ENCODE peak calls at places on chromosome 21, in six cellular contexts. One of them, this sample, is unnamed.

GRCh38 chr21:34877485-34878128 is 171.5 kb downstream of the RUNX1 start:
- DNase-seq in midbrain: no peak
- DNase-seq in activated T-helper 1 cell treated with anti-CD3 and anti-CD28 coated beads, Interleukin-12 subunit alpha, Interleukin-12 subunit beta, Interleukin-2, Interleukin-4 antibody, amounts not matched to agents 30 ng/mL and 10 ng/mL and 1 ng/mL, durations not matched to agents 14 hours and 24 hours and 36 hours: no peak
- DNase-seq in ACHN: no peak
- DNase-seq in EH: no peak
- DNase-seq in MG63: no peak
- DNase-seq in this sample: no peak

GRCh38 chr21:41783476-41784150 is 16.8 kb upstream of the RIPK4 start:
- DNase-seq in EH: peak; percentile 93
- DNase-seq in ACHN: no peak
- DNase-seq in activated T-helper 1 cell treated with anti-CD3 and anti-CD28 coated beads, Interleukin-12 subunit alpha, Interleukin-12 subunit beta, Interleukin-2, Interleukin-4 antibody, amounts not matched to agents 30 ng/mL and 10 ng/mL and 1 ng/mL, durations not matched to agents 14 hours and 24 hours and 36 hours: no peak
- DNase-seq in midbrain: no peak
- DNase-seq in MG63: no peak
- DNase-seq in this sample: no peak

GRCh38 chr21:45406801-45407628 is 2.0 kb downstream of the COL18A1 start:
- DNase-seq in midbrain: no peak
- DNase-seq in ACHN: peak; percentile 12
- DNase-seq in EH: peak; percentile 50
- DNase-seq in MG63: no peak
- DNase-seq in activated T-helper 1 cell treated with anti-CD3 and anti-CD28 coated beads, Interleukin-12 subunit alpha, Interleukin-12 subunit beta, Interleukin-2, Interleukin-4 antibody, amounts not matched to agents 30 ng/mL and 10 ng/mL and 1 ng/mL, durations not matched to agents 14 hours and 24 hours and 36 hours: no peak
- DNase-seq in this sample: no peak

GRCh38 chr21:22250355-22250754 is 1252.1 kb downstream of the NCAM2 start:
- DNase-seq in MG63: no peak
- DNase-seq in EH: no peak
- DNase-seq in activated T-helper 1 cell treated with anti-CD3 and anti-CD28 coated beads, Interleukin-12 subunit alpha, Interleukin-12 subunit beta, Interleukin-2, Interleukin-4 antibody, amounts not matched to agents 30 ng/mL and 10 ng/mL and 1 ng/mL, durations not matched to agents 14 hours and 24 hours and 36 hours: no peak
- DNase-seq in midbrain: no peak
- DNase-seq in ACHN: no peak
- DNase-seq in this sample: no peak

GRCh38 chr21:28801906-28802305 is 190.8 kb downstream of the LTN1 start:
- DNase-seq in midbrain: no peak
- DNase-seq in activated T-helper 1 cell treated with anti-CD3 and anti-CD28 coated beads, Interleukin-12 subunit alpha, Interleukin-12 subunit beta, Interleukin-2, Interleukin-4 antibody, amounts not matched to agents 30 ng/mL and 10 ng/mL and 1 ng/mL, durations not matched to agents 14 hours and 24 hours and 36 hours: no peak
- DNase-seq in MG63: no peak
- DNase-seq in EH: peak; percentile 44
- DNase-seq in ACHN: no peak
- DNase-seq in this sample: no peak

GRCh38 chr21:42432695-42433094 is 29.0 kb downstream of the UBASH3A start:
- DNase-seq in midbrain: no peak
- DNase-seq in activated T-helper 1 cell treated with anti-CD3 and anti-CD28 coated beads, Interleukin-12 subunit alpha, Interleukin-12 subunit beta, Interleukin-2, Interleukin-4 antibody, amounts not matched to agents 30 ng/mL and 10 ng/mL and 1 ng/mL, durations not matched to agents 14 hours and 24 hours and 36 hours: no peak
- DNase-seq in ACHN: no peak
- DNase-seq in MG63: no peak
- DNase-seq in EH: no peak
- DNase-seq in this sample: no peak

GRCh38 chr21:31888936-31889371 is 16.1 kb downstream of the HUNK start:
- DNase-seq in activated T-helper 1 cell treated with anti-CD3 and anti-CD28 coated beads, Interleukin-12 subunit alpha, Interleukin-12 subunit beta, Interleukin-2, Interleukin-4 antibody, amounts not matched to agents 30 ng/mL and 10 ng/mL and 1 ng/mL, durations not matched to agents 14 hours and 24 hours and 36 hours: no peak
- DNase-seq in MG63: no peak
- DNase-seq in midbrain: no peak
- DNase-seq in EH: peak; percentile 56
- DNase-seq in ACHN: peak; percentile 34
- DNase-seq in this sample: no peak

GRCh38 chr21:39316729-39317128 is 3.3 kb upstream of the BRWD1 start:
- DNase-seq in ACHN: no peak
- DNase-seq in midbrain: no peak
- DNase-seq in EH: no peak
- DNase-seq in activated T-helper 1 cell treated with anti-CD3 and anti-CD28 coated beads, Interleukin-12 subunit alpha, Interleukin-12 subunit beta, Interleukin-2, Interleukin-4 antibody, amounts not matched to agents 30 ng/mL and 10 ng/mL and 1 ng/mL, durations not matched to agents 14 hours and 24 hours and 36 hours: no peak
- DNase-seq in MG63: no peak
- DNase-seq in this sample: no peak

GRCh38 chr21:31182231-31183129 is 144.2 kb upstream of the KRTAP19-8 start:
- DNase-seq in activated T-helper 1 cell treated with anti-CD3 and anti-CD28 coated beads, Interleukin-12 subunit alpha, Interleukin-12 subunit beta, Interleukin-2, Interleukin-4 antibody, amounts not matched to agents 30 ng/mL and 10 ng/mL and 1 ng/mL, durations not matched to agents 14 hours and 24 hours and 36 hours: peak; percentile 42
- DNase-seq in ACHN: no peak
- DNase-seq in midbrain: no peak
- DNase-seq in MG63: no peak
- DNase-seq in EH: no peak
- DNase-seq in this sample: no peak

GRCh38 chr21:25005388-25005787 is 601.9 kb downstream of the MRPL39 start:
- DNase-seq in EH: no peak
- DNase-seq in MG63: no peak
- DNase-seq in activated T-helper 1 cell treated with anti-CD3 and anti-CD28 coated beads, Interleukin-12 subunit alpha, Interleukin-12 subunit beta, Interleukin-2, Interleukin-4 antibody, amounts not matched to agents 30 ng/mL and 10 ng/mL and 1 ng/mL, durations not matched to agents 14 hours and 24 hours and 36 hours: no peak
- DNase-seq in midbrain: no peak
- DNase-seq in ACHN: no peak
- DNase-seq in this sample: peak; percentile 4

GRCh38 chr21:39620856-39621255 is 8.1 kb downstream of the B3GALT5 start:
- DNase-seq in activated T-helper 1 cell treated with anti-CD3 and anti-CD28 coated beads, Interleukin-12 subunit alpha, Interleukin-12 subunit beta, Interleukin-2, Interleukin-4 antibody, amounts not matched to agents 30 ng/mL and 10 ng/mL and 1 ng/mL, durations not matched to agents 14 hours and 24 hours and 36 hours: no peak
- DNase-seq in MG63: no peak
- DNase-seq in EH: no peak
- DNase-seq in ACHN: no peak
- DNase-seq in midbrain: no peak
- DNase-seq in this sample: no peak

GRCh38 chr21:43982489-43983078 is 29.5 kb upstream of the TRAPPC10 start:
- DNase-seq in MG63: no peak
- DNase-seq in EH: no peak
- DNase-seq in ACHN: no peak
- DNase-seq in activated T-helper 1 cell treated with anti-CD3 and anti-CD28 coated beads, Interleukin-12 subunit alpha, Interleukin-12 subunit beta, Interleukin-2, Interleukin-4 antibody, amounts not matched to agents 30 ng/mL and 10 ng/mL and 1 ng/mL, durations not matched to agents 14 hours and 24 hours and 36 hours: no peak
- DNase-seq in midbrain: no peak
- DNase-seq in this sample: no peak

GRCh38 chr21:33229776-33230517 is at the start of gene IFNAR2:
- DNase-seq in midbrain: peak; percentile 69
- DNase-seq in EH: peak; percentile 68
- DNase-seq in MG63: peak; percentile 76
- DNase-seq in ACHN: peak; percentile 63
- DNase-seq in activated T-helper 1 cell treated with anti-CD3 and anti-CD28 coated beads, Interleukin-12 subunit alpha, Interleukin-12 subunit beta, Interleukin-2, Interleukin-4 antibody, amounts not matched to agents 30 ng/mL and 10 ng/mL and 1 ng/mL, durations not matched to agents 14 hours and 24 hours and 36 hours: peak; percentile 68
- DNase-seq in this sample: no peak

GRCh38 chr21:36966066-36966845 is at the start of gene HLCS:
- DNase-seq in MG63: peak; percentile 75
- DNase-seq in activated T-helper 1 cell treated with anti-CD3 and anti-CD28 coated beads, Interleukin-12 subunit alpha, Interleukin-12 subunit beta, Interleukin-2, Interleukin-4 antibody, amounts not matched to agents 30 ng/mL and 10 ng/mL and 1 ng/mL, durations not matched to agents 14 hours and 24 hours and 36 hours: peak; percentile 69
- DNase-seq in EH: peak; percentile 75
- DNase-seq in midbrain: peak; percentile 64
- DNase-seq in ACHN: peak; percentile 73
- DNase-seq in this sample: no peak

GRCh38 chr21:46150491-46151121 is 4.8 kb downstream of the FTCD start:
- DNase-seq in MG63: no peak
- DNase-seq in ACHN: no peak
- DNase-seq in midbrain: no peak
- DNase-seq in EH: no peak
- DNase-seq in activated T-helper 1 cell treated with anti-CD3 and anti-CD28 coated beads, Interleukin-12 subunit alpha, Interleukin-12 subunit beta, Interleukin-2, Interleukin-4 antibody, amounts not matched to agents 30 ng/mL and 10 ng/mL and 1 ng/mL, durations not matched to agents 14 hours and 24 hours and 36 hours: no peak
- DNase-seq in this sample: no peak

GRCh38 chr21:36075171-36075570 is 5.3 kb downstream of the CBR1 start:
- DNase-seq in activated T-helper 1 cell treated with anti-CD3 and anti-CD28 coated beads, Interleukin-12 subunit alpha, Interleukin-12 subunit beta, Interleukin-2, Interleukin-4 antibody, amounts not matched to agents 30 ng/mL and 10 ng/mL and 1 ng/mL, durations not matched to agents 14 hours and 24 hours and 36 hours: no peak
- DNase-seq in EH: no peak
- DNase-seq in midbrain: peak; percentile 72
- DNase-seq in MG63: no peak
- DNase-seq in ACHN: no peak
- DNase-seq in this sample: no peak

GRCh38 chr21:45529785-45530422 is 12.3 kb downstream of the SLC19A1 start:
- DNase-seq in MG63: no peak
- DNase-seq in EH: no peak
- DNase-seq in ACHN: no peak
- DNase-seq in midbrain: no peak
- DNase-seq in activated T-helper 1 cell treated with anti-CD3 and anti-CD28 coated beads, Interleukin-12 subunit alpha, Interleukin-12 subunit beta, Interleukin-2, Interleukin-4 antibody, amounts not matched to agents 30 ng/mL and 10 ng/mL and 1 ng/mL, durations not matched to agents 14 hours and 24 hours and 36 hours: no peak
- DNase-seq in this sample: no peak

GRCh38 chr21:16004121-16004520 is 274.3 kb downstream of the USP25 start:
- DNase-seq in MG63: no peak
- DNase-seq in activated T-helper 1 cell treated with anti-CD3 and anti-CD28 coated beads, Interleukin-12 subunit alpha, Interleukin-12 subunit beta, Interleukin-2, Interleukin-4 antibody, amounts not matched to agents 30 ng/mL and 10 ng/mL and 1 ng/mL, durations not matched to agents 14 hours and 24 hours and 36 hours: no peak
- DNase-seq in midbrain: no peak
- DNase-seq in ACHN: no peak
- DNase-seq in EH: no peak
- DNase-seq in this sample: peak; percentile 21

GRCh38 chr21:18220498-18220897 is 24.1 kb upstream of the CHODL start:
- DNase-seq in activated T-helper 1 cell treated with anti-CD3 and anti-CD28 coated beads, Interleukin-12 subunit alpha, Interleukin-12 subunit beta, Interleukin-2, Interleukin-4 antibody, amounts not matched to agents 30 ng/mL and 10 ng/mL and 1 ng/mL, durations not matched to agents 14 hours and 24 hours and 36 hours: no peak
- DNase-seq in EH: no peak
- DNase-seq in MG63: no peak
- DNase-seq in midbrain: no peak
- DNase-seq in ACHN: no peak
- DNase-seq in this sample: no peak

GRCh38 chr21:38123626-38124025 is 133.2 kb upstream of the KCNJ15 start:
- DNase-seq in MG63: no peak
- DNase-seq in midbrain: no peak
- DNase-seq in activated T-helper 1 cell treated with anti-CD3 and anti-CD28 coated beads, Interleukin-12 subunit alpha, Interleukin-12 subunit beta, Interleukin-2, Interleukin-4 antibody, amounts not matched to agents 30 ng/mL and 10 ng/mL and 1 ng/mL, durations not matched to agents 14 hours and 24 hours and 36 hours: no peak
- DNase-seq in ACHN: no peak
- DNase-seq in EH: no peak
- DNase-seq in this sample: no peak

GRCh38 chr21:45453308-45453950 is 48.5 kb downstream of the COL18A1 start:
- DNase-seq in ACHN: no peak
- DNase-seq in midbrain: no peak
- DNase-seq in EH: no peak
- DNase-seq in activated T-helper 1 cell treated with anti-CD3 and anti-CD28 coated beads, Interleukin-12 subunit alpha, Interleukin-12 subunit beta, Interleukin-2, Interleukin-4 antibody, amounts not matched to agents 30 ng/mL and 10 ng/mL and 1 ng/mL, durations not matched to agents 14 hours and 24 hours and 36 hours: no peak
- DNase-seq in MG63: no peak
- DNase-seq in this sample: no peak

GRCh38 chr21:45103966-45104520 is 29.7 kb downstream of the ADARB1 start:
- DNase-seq in activated T-helper 1 cell treated with anti-CD3 and anti-CD28 coated beads, Interleukin-12 subunit alpha, Interleukin-12 subunit beta, Interleukin-2, Interleukin-4 antibody, amounts not matched to agents 30 ng/mL and 10 ng/mL and 1 ng/mL, durations not matched to agents 14 hours and 24 hours and 36 hours: no peak
- DNase-seq in MG63: no peak
- DNase-seq in EH: no peak
- DNase-seq in midbrain: no peak
- DNase-seq in ACHN: no peak
- DNase-seq in this sample: no peak

GRCh38 chr21:36437745-36438128 is 42.2 kb downstream of the CLDN14 start:
- DNase-seq in EH: peak; percentile 88
- DNase-seq in activated T-helper 1 cell treated with anti-CD3 and anti-CD28 coated beads, Interleukin-12 subunit alpha, Interleukin-12 subunit beta, Interleukin-2, Interleukin-4 antibody, amounts not matched to agents 30 ng/mL and 10 ng/mL and 1 ng/mL, durations not matched to agents 14 hours and 24 hours and 36 hours: no peak
- DNase-seq in MG63: peak; percentile 77
- DNase-seq in ACHN: no peak
- DNase-seq in midbrain: no peak
- DNase-seq in this sample: peak; percentile 4

GRCh38 chr21:45551816-45552695 is 9.8 kb upstream of the SLC19A1 start:
- DNase-seq in MG63: no peak
- DNase-seq in EH: no peak
- DNase-seq in ACHN: no peak
- DNase-seq in activated T-helper 1 cell treated with anti-CD3 and anti-CD28 coated beads, Interleukin-12 subunit alpha, Interleukin-12 subunit beta, Interleukin-2, Interleukin-4 antibody, amounts not matched to agents 30 ng/mL and 10 ng/mL and 1 ng/mL, durations not matched to agents 14 hours and 24 hours and 36 hours: no peak
- DNase-seq in midbrain: no peak
- DNase-seq in this sample: no peak

GRCh38 chr21:27528697-27529096 is 561.8 kb upstream of the ADAMTS5 start:
- DNase-seq in MG63: no peak
- DNase-seq in ACHN: no peak
- DNase-seq in activated T-helper 1 cell treated with anti-CD3 and anti-CD28 coated beads, Interleukin-12 subunit alpha, Interleukin-12 subunit beta, Interleukin-2, Interleukin-4 antibody, amounts not matched to agents 30 ng/mL and 10 ng/mL and 1 ng/mL, durations not matched to agents 14 hours and 24 hours and 36 hours: no peak
- DNase-seq in EH: peak; percentile 65
- DNase-seq in midbrain: no peak
- DNase-seq in this sample: no peak

GRCh38 chr21:32917392-32918135 is 108.2 kb upstream of the OLIG2 start:
- DNase-seq in EH: no peak
- DNase-seq in MG63: peak; percentile 76
- DNase-seq in ACHN: no peak
- DNase-seq in midbrain: peak; percentile 29
- DNase-seq in activated T-helper 1 cell treated with anti-CD3 and anti-CD28 coated beads, Interleukin-12 subunit alpha, Interleukin-12 subunit beta, Interleukin-2, Interleukin-4 antibody, amounts not matched to agents 30 ng/mL and 10 ng/mL and 1 ng/mL, durations not matched to agents 14 hours and 24 hours and 36 hours: no peak
- DNase-seq in this sample: no peak

GRCh38 chr21:46347791-46348381 is 23.9 kb downstream of the PCNT start:
- DNase-seq in activated T-helper 1 cell treated with anti-CD3 and anti-CD28 coated beads, Interleukin-12 subunit alpha, Interleukin-12 subunit beta, Interleukin-2, Interleukin-4 antibody, amounts not matched to agents 30 ng/mL and 10 ng/mL and 1 ng/mL, durations not matched to agents 14 hours and 24 hours and 36 hours: no peak
- DNase-seq in EH: no peak
- DNase-seq in midbrain: no peak
- DNase-seq in ACHN: peak; percentile 36
- DNase-seq in MG63: peak; percentile 98
- DNase-seq in this sample: peak; percentile 17

GRCh38 chr21:17514124-17514481 is 1.3 kb downstream of the CXADR start:
- DNase-seq in MG63: no peak
- DNase-seq in ACHN: no peak
- DNase-seq in EH: no peak
- DNase-seq in midbrain: no peak
- DNase-seq in activated T-helper 1 cell treated with anti-CD3 and anti-CD28 coated beads, Interleukin-12 subunit alpha, Interleukin-12 subunit beta, Interleukin-2, Interleukin-4 antibody, amounts not matched to agents 30 ng/mL and 10 ng/mL and 1 ng/mL, durations not matched to agents 14 hours and 24 hours and 36 hours: no peak
- DNase-seq in this sample: no peak

GRCh38 chr21:35943752-35944151 is 116.6 kb downstream of the SETD4 start:
- DNase-seq in ACHN: no peak
- DNase-seq in activated T-helper 1 cell treated with anti-CD3 and anti-CD28 coated beads, Interleukin-12 subunit alpha, Interleukin-12 subunit beta, Interleukin-2, Interleukin-4 antibody, amounts not matched to agents 30 ng/mL and 10 ng/mL and 1 ng/mL, durations not matched to agents 14 hours and 24 hours and 36 hours: no peak
- DNase-seq in MG63: no peak
- DNase-seq in midbrain: no peak
- DNase-seq in EH: no peak
- DNase-seq in this sample: no peak

GRCh38 chr21:46080171-46081021 is 17.5 kb upstream of the COL6A2 start:
- DNase-seq in ACHN: no peak
- DNase-seq in MG63: no peak
- DNase-seq in activated T-helper 1 cell treated with anti-CD3 and anti-CD28 coated beads, Interleukin-12 subunit alpha, Interleukin-12 subunit beta, Interleukin-2, Interleukin-4 antibody, amounts not matched to agents 30 ng/mL and 10 ng/mL and 1 ng/mL, durations not matched to agents 14 hours and 24 hours and 36 hours: no peak
- DNase-seq in EH: peak; percentile 44
- DNase-seq in midbrain: peak; percentile 35
- DNase-seq in this sample: no peak

GRCh38 chr21:41778974-41779600 is 12.2 kb upstream of the RIPK4 start:
- DNase-seq in MG63: no peak
- DNase-seq in EH: no peak
- DNase-seq in midbrain: no peak
- DNase-seq in ACHN: no peak
- DNase-seq in activated T-helper 1 cell treated with anti-CD3 and anti-CD28 coated beads, Interleukin-12 subunit alpha, Interleukin-12 subunit beta, Interleukin-2, Interleukin-4 antibody, amounts not matched to agents 30 ng/mL and 10 ng/mL and 1 ng/mL, durations not matched to agents 14 hours and 24 hours and 36 hours: no peak
- DNase-seq in this sample: no peak

GRCh38 chr21:42878678-42878992 is 704 bp downstream of the WDR4 start:
- DNase-seq in midbrain: no peak
- DNase-seq in activated T-helper 1 cell treated with anti-CD3 and anti-CD28 coated beads, Interleukin-12 subunit alpha, Interleukin-12 subunit beta, Interleukin-2, Interleukin-4 antibody, amounts not matched to agents 30 ng/mL and 10 ng/mL and 1 ng/mL, durations not matched to agents 14 hours and 24 hours and 36 hours: no peak
- DNase-seq in EH: no peak
- DNase-seq in MG63: no peak
- DNase-seq in ACHN: no peak
- DNase-seq in this sample: no peak

GRCh38 chr21:44712203-44713028 is 1.0 kb upstream of the TSPEAR start:
- DNase-seq in activated T-helper 1 cell treated with anti-CD3 and anti-CD28 coated beads, Interleukin-12 subunit alpha, Interleukin-12 subunit beta, Interleukin-2, Interleukin-4 antibody, amounts not matched to agents 30 ng/mL and 10 ng/mL and 1 ng/mL, durations not matched to agents 14 hours and 24 hours and 36 hours: no peak
- DNase-seq in MG63: no peak
- DNase-seq in ACHN: no peak
- DNase-seq in EH: no peak
- DNase-seq in midbrain: no peak
- DNase-seq in this sample: no peak

GRCh38 chr21:21997390-21998333 is 999.5 kb downstream of the NCAM2 start:
- DNase-seq in activated T-helper 1 cell treated with anti-CD3 and anti-CD28 coated beads, Interleukin-12 subunit alpha, Interleukin-12 subunit beta, Interleukin-2, Interleukin-4 antibody, amounts not matched to agents 30 ng/mL and 10 ng/mL and 1 ng/mL, durations not matched to agents 14 hours and 24 hours and 36 hours: no peak
- DNase-seq in midbrain: no peak
- DNase-seq in MG63: peak; percentile 8
- DNase-seq in ACHN: no peak
- DNase-seq in EH: no peak
- DNase-seq in this sample: no peak

GRCh38 chr21:33964706-33965325 is 49.2 kb upstream of the ATP5PO start:
- DNase-seq in MG63: no peak
- DNase-seq in activated T-helper 1 cell treated with anti-CD3 and anti-CD28 coated beads, Interleukin-12 subunit alpha, Interleukin-12 subunit beta, Interleukin-2, Interleukin-4 antibody, amounts not matched to agents 30 ng/mL and 10 ng/mL and 1 ng/mL, durations not matched to agents 14 hours and 24 hours and 36 hours: no peak
- DNase-seq in ACHN: no peak
- DNase-seq in midbrain: no peak
- DNase-seq in EH: peak; percentile 77
- DNase-seq in this sample: no peak